ENCODE peak calls at places on chromosomes 12 and 14, in ten cellular contexts. K is progenitor cell of endocrine pancreas, Z is cardiac muscle cell, A is right atrium auricular region, H is posterior vena cava, W is HTR-8/SVneo, J is ELR, G is GM04504, C is HFFc6, Q is dermis blood vessel endothelial cell. M is an unnamed sample.

GRCh38 chr14:34843011-34843554 is 32.1 kb downstream of the BAZ1A start:
- DNase-seq in W (peak), A (no peak), K (no peak), Z (no peak), H (no peak), G (peak), Q (peak), C (peak), J (peak), M (peak)

GRCh38 chr12:99235381-99235780 is 412.2 kb upstream of the GARIN6 start:
- DNase-seq in H (no peak), Z (no peak), Q (no peak), G (no peak), J (no peak), A (no peak), K (no peak), W (no peak), C (no peak), M (no peak)

GRCh38 chr12:25615119-25615518 is 62.0 kb upstream of the LMNTD1 start:
- DNase-seq in Q (peak), J (peak), C (peak), W (peak), H (no peak), A (no peak), K (no peak), Z (no peak), G (peak), M (no peak)

GRCh38 chr12:116426391-116427136 is 132.6 kb upstream of the MAP1LC3B2 start:
- DNase-seq in C (peak), W (peak), K (no peak), A (peak), J (peak), H (peak), Q (peak), Z (peak), G (peak), M (peak)

GRCh38 chr12:97536353-97536752 is 73.7 kb downstream of the RMST start:
- DNase-seq in G (no peak), H (no peak), K (no peak), A (no peak), Q (no peak), Z (no peak), C (no peak), W (no peak), J (no peak), M (no peak)

GRCh38 chr12:95762123-95762785 is 28.3 kb downstream of the NTN4 start:
- DNase-seq in C (no peak), K (no peak), J (no peak), H (no peak), Z (no peak), G (no peak), A (no peak), Q (no peak), W (no peak), M (no peak)

GRCh38 chr14:56561586-56561985 is 18.0 kb upstream of the TMEM260 start:
- DNase-seq in A (no peak), W (no peak), H (no peak), K (no peak), C (no peak), G (no peak), J (no peak), Q (no peak), Z (no peak), M (no peak)

GRCh38 chr14:51872396-51872795 is 12.0 kb downstream of the GNG2 start:
- DNase-seq in C (no peak), J (no peak), K (no peak), A (no peak), H (no peak), W (no peak), Z (no peak), G (no peak), Q (peak), M (no peak)

GRCh38 chr12:6788972-6789905 is at the start of gene CD4:
- DNase-seq in C (no peak), Q (no peak), W (no peak), K (no peak), H (peak), J (no peak), Z (no peak), G (no peak), A (peak), M (no peak)

GRCh38 chr14:37036669-37037341 is 135.6 kb downstream of the SLC25A21 start:
- DNase-seq in H (no peak), Q (peak), A (no peak), K (no peak), J (peak), C (no peak), W (no peak), Z (no peak), G (no peak), M (no peak)

GRCh38 chr12:78470354-78471195 is 394.0 kb upstream of the SYT1 start:
- DNase-seq in K (no peak), A (no peak), J (peak), C (peak), G (peak), Q (peak), W (peak), H (no peak), Z (peak), M (no peak)

GRCh38 chr14:80940146-80940545 is 1.4 kb downstream of the CEP128 start:
- DNase-seq in Q (no peak), K (no peak), J (no peak), W (no peak), Z (no peak), C (no peak), A (no peak), H (no peak), G (no peak), M (no peak)

GRCh38 chr12:132049876-132050275 is 94.2 kb downstream of the DDX51 start:
- DNase-seq in H (no peak), J (no peak), A (no peak), K (no peak), G (no peak), W (no peak), C (no peak), Q (no peak), Z (no peak), M (no peak)

GRCh38 chr14:31090872-31091764 is 64.9 kb upstream of the STRN3 start:
- DNase-seq in W (peak), Z (no peak), J (peak), C (peak), K (no peak), Q (peak), G (peak), A (peak), H (no peak), M (no peak)

GRCh38 chr14:103550451-103551337 is 11.8 kb downstream of the BAG5 start:
- DNase-seq in Z (no peak), J (no peak), G (no peak), W (no peak), A (no peak), K (no peak), H (peak), C (no peak), Q (no peak), M (peak)

GRCh38 chr12:40618621-40619020 is 73.6 kb upstream of the CNTN1 start:
- DNase-seq in H (no peak), W (no peak), K (no peak), Q (no peak), J (no peak), G (no peak), C (no peak), Z (no peak), A (no peak), M (no peak)

GRCh38 chr12:127943481-127944210 is 323.3 kb upstream of the TMEM132C start:
- DNase-seq in Z (no peak), C (no peak), A (no peak), K (no peak), Q (no peak), J (peak), W (peak), H (no peak), G (no peak), M (no peak)

GRCh38 chr12:80313184-80313583 is 130.9 kb upstream of the PTPRQ start:
- DNase-seq in H (no peak), Z (no peak), C (no peak), K (no peak), A (no peak), Q (peak), G (no peak), W (no peak), J (peak), M (no peak)

GRCh38 chr12:65895759-65896656 is 71.7 kb downstream of the HMGA2 start:
- DNase-seq in Z (no peak), H (no peak), C (no peak), K (no peak), W (no peak), A (no peak), Q (no peak), J (no peak), G (no peak), M (no peak)

GRCh38 chr12:86170051-86170450 is 86.1 kb downstream of the MGAT4C start:
- DNase-seq in K (no peak), Z (no peak), H (no peak), C (no peak), Q (no peak), W (no peak), A (no peak), J (no peak), G (no peak), M (no peak)

GRCh38 chr12:122116707-122117535 is 38.4 kb downstream of the MLXIP start:
- DNase-seq in C (no peak), H (peak), Z (no peak), G (no peak), J (no peak), Q (no peak), W (no peak), A (no peak), K (no peak), M (no peak)

GRCh38 chr12:22467190-22467589 is 77.2 kb downstream of the C2CD5 start:
- DNase-seq in H (no peak), W (no peak), Z (no peak), K (no peak), Q (no peak), J (peak), C (peak), A (no peak), G (no peak), M (no peak)

GRCh38 chr12:39866135-39866534 is 239.7 kb downstream of the SLC2A13 start:
- DNase-seq in H (no peak), K (no peak), C (no peak), Z (no peak), Q (no peak), G (no peak), W (no peak), J (no peak), A (no peak), M (no peak)

GRCh38 chr14:104201496-104201895 is 63.1 kb downstream of the KIF26A start:
- DNase-seq in Q (no peak), A (no peak), H (no peak), C (no peak), G (no peak), W (no peak), K (no peak), J (no peak), Z (no peak), M (no peak)

GRCh38 chr14:26867171-26867757 is 269.4 kb upstream of the NOVA1 start:
- DNase-seq in H (no peak), G (no peak), C (no peak), W (no peak), A (no peak), J (peak), K (no peak), Q (no peak), Z (peak), M (no peak)